ENCODE peak calls at places on chromosomes 16 and 17, in nine cellular contexts. U is stimulated activated CD4-positive, alpha-beta T cell treated with anti-CD3 and anti-CD28 coated beads, Interleukin-1b, Interleukin-23, amount 100 ng/mL, for 24 hours; R is AG08395; Y is NCI-H1092 treated with DMSO at 0.1 percent for 48 hours; K is H54; W is kidney tubule cell; L is epithelial cell of prostate; A is testis; M is RCC 7860. P is an unnamed sample.
A peak's percentile ranks its signal among the peaks of the same experiment; 100 is the strongest.

GRCh38 chr17:29344201-29344856 is 45.8 kb upstream of the TAOK1 start:
- DNase-seq in L (no peak), M (no peak), Y (no peak), U (no peak), R (no peak), K (no peak), W (no peak), A (no peak), P (no peak)

GRCh38 chr16:11507991-11508390 is 78.7 kb downstream of the LITAF start:
- DNase-seq in W (no peak), R (no peak), Y (no peak), M (no peak), K (no peak), L (no peak), U (no peak), A (no peak), P (no peak)

GRCh38 chr17:3532106-3532858 is 25.3 kb downstream of the TRPV3 start:
- DNase-seq in M (no peak), Y (no peak), U (no peak), A (no peak), L (no peak), W (no peak), K (no peak), R (no peak), P (no peak)

GRCh38 chr16:57630931-57631845 is 2.8 kb downstream of the ADGRG1 start:
- DNase-seq in W (peak; percentile 40), A (peak; percentile 72), K (no peak), M (no peak), R (no peak), U (no peak), Y (no peak), L (no peak), P (no peak)

GRCh38 chr17:56038136-56038535 is 115.1 kb upstream of the ANKFN1 start:
- DNase-seq in A (no peak), U (no peak), Y (no peak), W (no peak), R (no peak), L (no peak), K (no peak), M (no peak), P (no peak)

GRCh38 chr17:18026408-18026776 is 12.6 kb downstream of the ATPAF2 start:
- DNase-seq in L (no peak), A (peak; percentile 66), W (peak; percentile 19), Y (peak; percentile 57), K (peak; percentile 67), M (no peak), R (peak; percentile 87), U (no peak), P (no peak)

GRCh38 chr17:41690497-41690896 is 1.8 kb downstream of the EIF1 start:
- DNase-seq in L (no peak), K (no peak), R (no peak), M (no peak), W (no peak), Y (no peak), U (no peak), A (no peak), P (no peak)

GRCh38 chr16:22291860-22292692 is 5.1 kb upstream of the POLR3E start:
- DNase-seq in Y (no peak), K (no peak), L (no peak), U (no peak), A (no peak), W (no peak), R (no peak), M (no peak), P (no peak)

GRCh38 chr17:76598004-76598439 is 12.4 kb upstream of the ST6GALNAC2 start:
- DNase-seq in R (no peak), M (no peak), Y (peak; percentile 51), W (no peak), K (no peak), A (no peak), U (no peak), L (no peak), P (no peak)

GRCh38 chr17:44794699-44795413 is 35.2 kb downstream of the GJC1 start:
- DNase-seq in U (no peak), R (peak; percentile 74), M (peak; percentile 98), Y (no peak), L (peak; percentile 56), K (peak; percentile 87), W (peak; percentile 99), A (no peak), P (peak; percentile 100)

GRCh38 chr17:38864636-38865398 is 5.0 kb upstream of the LASP1 start:
- DNase-seq in L (no peak), M (peak; percentile 26), U (no peak), A (no peak), K (no peak), W (peak; percentile 37), Y (peak; percentile 11), R (no peak), P (peak; percentile 43)

GRCh38 chr16:30555848-30556473 is 2.2 kb downstream of the ZNF764 start:
- DNase-seq in U (no peak), R (no peak), K (no peak), L (no peak), W (no peak), Y (no peak), M (no peak), A (no peak), P (no peak)

GRCh38 chr17:17132746-17133145 is 73.4 kb downstream of the PLD6 start:
- DNase-seq in R (no peak), M (no peak), Y (no peak), U (no peak), K (no peak), W (no peak), A (no peak), L (no peak), P (no peak)

GRCh38 chr17:40071720-40072480 is 9.1 kb downstream of the THRA start:
- DNase-seq in L (no peak), U (no peak), W (peak; percentile 22), Y (peak; percentile 96), K (no peak), M (no peak), A (peak; percentile 77), R (no peak), P (no peak)

GRCh38 chr16:49500211-49500610 is 126.6 kb downstream of the C16orf78 start:
- DNase-seq in W (no peak), R (no peak), L (no peak), Y (no peak), A (no peak), K (no peak), U (no peak), M (no peak), P (no peak)

GRCh38 chr16:10619271-10619849 is 39.0 kb upstream of the EMP2 start:
- DNase-seq in K (no peak), M (no peak), A (peak; percentile 42), R (no peak), W (no peak), Y (no peak), U (no peak), L (no peak), P (no peak)

GRCh38 chr17:12664894-12665262 is 812 bp upstream of the MYOCD start:
- DNase-seq in M (no peak), Y (no peak), U (no peak), K (no peak), A (no peak), R (no peak), W (no peak), L (no peak), P (no peak)

GRCh38 chr16:50598256-50598894 is 50.2 kb downstream of the NKD1 start:
- DNase-seq in K (no peak), L (no peak), W (no peak), M (no peak), U (no peak), A (no peak), Y (no peak), R (peak; percentile 13), P (no peak)

GRCh38 chr16:28905229-28905754 is 19.7 kb downstream of the RABEP2 start:
- DNase-seq in U (no peak), L (no peak), Y (no peak), W (no peak), R (no peak), A (no peak), K (no peak), M (no peak), P (no peak)

GRCh38 chr17:45013021-45013997 is 38.1 kb downstream of the DCAKD start:
- DNase-seq in Y (peak; percentile 95), K (no peak), L (no peak), R (no peak), W (no peak), A (peak; percentile 40), U (no peak), M (no peak), P (no peak)

GRCh38 chr17:80180192-80180591 is 10.4 kb downstream of the CARD14 start:
- DNase-seq in U (no peak), Y (no peak), R (no peak), A (no peak), M (no peak), K (no peak), L (no peak), W (no peak), P (no peak)

GRCh38 chr16:2663553-2664521 is 18.5 kb upstream of the KCTD5 start:
- DNase-seq in R (peak; percentile 14), U (no peak), W (peak; percentile 26), A (peak; percentile 65), K (no peak), Y (no peak), L (peak; percentile 90), M (no peak), P (no peak)

GRCh38 chr17:50148226-50149098 is 2.0 kb downstream of the PPP1R9B start:
- DNase-seq in Y (no peak), L (peak; percentile 68), M (peak; percentile 9), K (no peak), U (no peak), A (peak; percentile 55), R (peak; percentile 54), W (peak; percentile 77), P (peak; percentile 55)

GRCh38 chr17:63552211-63552610 is 1.9 kb downstream of the DCAF7 start:
- DNase-seq in K (no peak), A (no peak), R (no peak), L (no peak), U (no peak), M (no peak), W (no peak), Y (no peak), P (no peak)

GRCh38 chr16:5649762-5650445 is 552.3 kb upstream of the EEF2KMT start:
- DNase-seq in W (no peak), Y (peak; percentile 98), R (no peak), L (no peak), K (no peak), U (no peak), M (no peak), A (no peak), P (no peak)

GRCh38 chr17:79923974-79924638 is 84.9 kb upstream of the CBX4 start:
- DNase-seq in M (no peak), W (no peak), K (peak; percentile 82), A (peak; percentile 87), U (peak; percentile 13), L (no peak), Y (no peak), R (no peak), P (peak; percentile 10)

GRCh38 chr16:81482329-81483063 is 37.9 kb downstream of the CMIP start:
- DNase-seq in K (no peak), Y (no peak), U (no peak), L (no peak), W (no peak), A (no peak), R (no peak), M (peak; percentile 90), P (no peak)